ENCODE peak calls at places on chromosomes 5 and 9, in seven cellular contexts. E, C, U, I, D, O and W are unnamed samples.

GRCh38 chr9:4009006-4009511 is 290.8 kb downstream of the GLIS3 start:
- DNase-seq in I (no peak), C (no peak), D (peak; percentile 46), U (no peak), E (no peak), O (no peak), W (peak; percentile 50)

GRCh38 chr5:87393331-87393730 is 19.4 kb downstream of the CCNH start:
- DNase-seq in C (no peak), U (peak; percentile 35), D (no peak), E (no peak), O (peak; percentile 91), I (no peak), W (no peak)

GRCh38 chr5:160685695-160686094 is 166.3 kb downstream of the ATP10B start:
- DNase-seq in C (no peak), O (peak; percentile 12), I (no peak), D (peak; percentile 32), U (no peak), E (no peak), W (peak; percentile 65)

GRCh38 chr5:181221792-181222629 is 1.1 kb upstream of the TRIM41 start:
- DNase-seq in O (peak; percentile 97), I (no peak), C (peak; percentile 93), U (peak; percentile 57), E (peak; percentile 100), D (no peak), W (no peak)

GRCh38 chr9:121645003-121645402 is 6.4 kb upstream of the DAB2IP start:
- DNase-seq in I (peak; percentile 58), D (no peak), E (no peak), C (no peak), U (no peak), O (no peak), W (peak; percentile 97)

GRCh38 chr5:76406567-76407155 is 3.6 kb downstream of the IQGAP2 start:
- DNase-seq in C (no peak), D (no peak), U (no peak), O (no peak), E (no peak), I (no peak), W (no peak)

GRCh38 chr9:77827104-77827784 is 179.1 kb upstream of the GNA14 start:
- DNase-seq in D (no peak), I (no peak), O (no peak), U (no peak), E (no peak), C (no peak), W (no peak)

GRCh38 chr9:78261403-78262001 is 25.6 kb downstream of the CEP78 start:
- DNase-seq in D (no peak), E (no peak), C (no peak), O (peak; percentile 54), I (no peak), U (no peak), W (peak; percentile 56)

GRCh38 chr9:19116391-19116790 is 10.9 kb downstream of the PLIN2 start:
- DNase-seq in D (no peak), O (peak; percentile 67), E (no peak), I (no peak), C (no peak), U (no peak), W (no peak)

GRCh38 chr5:146623657-146624056 is 107.7 kb upstream of the GPR151 start:
- DNase-seq in E (no peak), U (no peak), D (peak; percentile 31), I (no peak), O (no peak), C (no peak), W (peak; percentile 17)

GRCh38 chr5:124741711-124742496 is 4.5 kb downstream of the ZNF608 start:
- DNase-seq in U (peak; percentile 61), I (peak; percentile 66), O (peak; percentile 58), D (no peak), E (no peak), C (no peak), W (peak; percentile 91)